ENCODE peak calls at places on chromosome 1, in eight cellular contexts. X is K562, K is HCT116, Q is body of pancreas, P is ovary, C is neural progenitor cell, Y is GM23338, U is brain microvascular endothelial cell. I is an unnamed sample. For H3K36me3, the result is how much of the 10 kb centered on the place peaks cover.

GRCh38 chr1:54794401-54795099 is 6.6 kb downstream of the TTC22 start:
- DNase-seq in K (no peak), P (no peak), Y (no peak), Q (no peak), C (no peak), X (no peak), U (no peak), I (peak)

GRCh38 chr1:8094481-8095241 is 68.6 kb upstream of the ERRFI1 start:
- DNase-seq in X (no peak), Y (no peak), P (no peak), C (no peak), K (no peak), Q (peak), U (peak), I (peak)

GRCh38 chr1:243234978-243235657 is 20.0 kb downstream of the CEP170 start:
- DNase-seq in C (no peak), P (no peak), X (no peak), Y (no peak), U (no peak), Q (no peak), K (no peak), I (no peak)

GRCh38 chr1:188769936-188770335 is 1707.7 kb downstream of the BRINP3 start:
- DNase-seq in Y (no peak), P (no peak), C (no peak), K (no peak), X (no peak), Q (no peak), U (no peak), I (no peak)

GRCh38 chr1:158998781-158999161 is 10.9 kb upstream of the IFI16 start:
- DNase-seq in Y (peak), Q (peak), K (peak), X (peak), U (peak), C (peak), P (peak), I (peak)

GRCh38 chr1:190001187-190001586 is 476.5 kb downstream of the BRINP3 start:
- DNase-seq in X (peak), Y (no peak), Q (no peak), K (no peak), C (no peak), P (no peak), U (no peak), I (no peak)

GRCh38 chr1:33161061-33161681 is 20.7 kb downstream of the TRIM62 start:
- DNase-seq in U (peak), P (peak), K (no peak), X (no peak), Q (no peak), C (peak), Y (no peak), I (peak)

GRCh38 chr1:42173155-42173933 is 8.8 kb upstream of the GUCA2A start:
- DNase-seq in Q (peak), Y (peak), U (peak), X (peak), P (peak), C (peak), K (no peak), I (peak)

GRCh38 chr1:64092851-64093371 is 110.5 kb upstream of the UBE2U start:
- DNase-seq in Y (no peak), X (no peak), C (no peak), K (no peak), U (no peak), P (no peak), Q (no peak), I (no peak)

GRCh38 chr1:147177611-147178370 is 5.5 kb upstream of the PRKAB2 start:
- DNase-seq in K (no peak), U (no peak), P (no peak), C (no peak), X (no peak), Y (peak), Q (no peak), I (peak)

GRCh38 chr1:236051107-236051885 is 13.6 kb downstream of the NID1 start:
- DNase-seq in Q (no peak), P (no peak), C (peak), Y (peak), K (no peak), X (no peak), U (no peak), I (no peak)

GRCh38 chr1:42646056-42646455 is 12.2 kb upstream of the PPIH start:
- DNase-seq in Q (no peak), U (peak), C (no peak), Y (no peak), P (no peak), K (no peak), X (no peak), I (no peak)

GRCh38 chr1:201145132-201145531 is 9.1 kb downstream of the TMEM9 start:
- DNase-seq in Q (no peak), P (no peak), U (no peak), C (no peak), K (no peak), Y (no peak), X (no peak), I (no peak)
- H3K36me3 ChIP-seq in Q (under half), P (under half), U (half or more), C (under half), K (under half), Y (under half), X (half or more), I (under half)

DNA sequence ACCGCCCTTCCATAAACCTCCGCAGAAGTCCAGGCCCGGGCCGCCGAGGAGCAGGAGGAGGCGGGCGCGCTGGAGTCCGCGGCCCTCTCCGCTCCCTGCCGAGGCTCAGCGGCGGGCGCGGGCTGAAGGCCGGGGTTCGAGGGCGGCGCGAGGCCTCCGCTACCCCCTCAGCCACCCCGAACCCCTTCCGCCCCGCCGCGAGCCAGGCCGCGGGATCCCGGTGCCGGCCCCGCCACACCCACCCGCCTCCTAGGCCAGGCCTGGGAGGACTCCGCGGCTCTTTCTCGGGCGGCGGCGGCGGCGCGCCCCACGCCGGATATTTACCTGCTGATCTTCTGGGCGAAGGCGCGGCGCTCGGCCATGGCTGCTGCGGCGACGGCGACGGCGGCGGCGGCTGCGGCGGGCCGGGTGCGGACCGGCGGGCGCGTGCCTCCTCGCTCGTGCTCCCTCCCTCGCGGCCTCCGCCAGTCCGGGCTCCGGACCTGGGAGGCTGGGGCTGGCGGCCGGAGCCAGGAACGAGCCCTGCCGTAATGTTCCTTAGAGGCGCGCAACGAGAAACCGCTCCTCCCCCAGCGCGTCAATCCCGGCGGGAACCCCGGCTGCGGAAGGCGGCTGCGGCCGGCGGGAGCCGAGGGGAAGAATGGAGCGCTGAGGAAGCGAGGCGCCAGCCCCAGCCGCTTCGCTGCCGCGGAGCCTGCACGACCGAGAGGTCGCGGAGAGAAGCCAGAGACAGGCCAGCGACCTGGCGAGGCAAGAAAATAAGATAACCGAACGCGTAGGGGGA is at the start of gene DOCK7:
- DNase-seq in K (peak), Y (peak), P (peak), C (peak), U (peak), X (peak), Q (peak), I (peak)
- TF ChIP-seq CTCF in K (no peak), Y (no peak), P (no peak), C (no peak), U (no peak), X (no peak), Q (no peak), I (no peak)

GRCh38 chr1:245382981-245383380 is 228.2 kb downstream of the KIF26B start:
- DNase-seq in Q (no peak), Y (no peak), X (no peak), C (no peak), P (no peak), U (no peak), K (no peak), I (no peak)
- H3K36me3 ChIP-seq in Q (under half), Y (under half), X (under half), C (under half), P (under half), U (under half), K (under half), I (under half)

GRCh38 chr1:216599851-216600250 is 123.4 kb downstream of the ESRRG start:
- DNase-seq in K (no peak), C (peak), U (no peak), Q (no peak), P (no peak), Y (no peak), X (no peak), I (no peak)

GRCh38 chr1:216604771-216605170 is 118.5 kb downstream of the ESRRG start:
- DNase-seq in C (no peak), X (no peak), K (no peak), Y (no peak), Q (no peak), U (no peak), P (no peak), I (no peak)

GRCh38 chr1:216598448-216598847 is 124.8 kb downstream of the ESRRG start:
- DNase-seq in Q (no peak), C (peak), P (no peak), K (no peak), X (no peak), U (no peak), Y (peak), I (no peak)

GRCh38 chr1:216601427-216601751 is 121.8 kb downstream of the ESRRG start:
- DNase-seq in P (no peak), Y (no peak), K (no peak), Q (no peak), X (no peak), C (no peak), U (no peak), I (no peak)

DNA sequence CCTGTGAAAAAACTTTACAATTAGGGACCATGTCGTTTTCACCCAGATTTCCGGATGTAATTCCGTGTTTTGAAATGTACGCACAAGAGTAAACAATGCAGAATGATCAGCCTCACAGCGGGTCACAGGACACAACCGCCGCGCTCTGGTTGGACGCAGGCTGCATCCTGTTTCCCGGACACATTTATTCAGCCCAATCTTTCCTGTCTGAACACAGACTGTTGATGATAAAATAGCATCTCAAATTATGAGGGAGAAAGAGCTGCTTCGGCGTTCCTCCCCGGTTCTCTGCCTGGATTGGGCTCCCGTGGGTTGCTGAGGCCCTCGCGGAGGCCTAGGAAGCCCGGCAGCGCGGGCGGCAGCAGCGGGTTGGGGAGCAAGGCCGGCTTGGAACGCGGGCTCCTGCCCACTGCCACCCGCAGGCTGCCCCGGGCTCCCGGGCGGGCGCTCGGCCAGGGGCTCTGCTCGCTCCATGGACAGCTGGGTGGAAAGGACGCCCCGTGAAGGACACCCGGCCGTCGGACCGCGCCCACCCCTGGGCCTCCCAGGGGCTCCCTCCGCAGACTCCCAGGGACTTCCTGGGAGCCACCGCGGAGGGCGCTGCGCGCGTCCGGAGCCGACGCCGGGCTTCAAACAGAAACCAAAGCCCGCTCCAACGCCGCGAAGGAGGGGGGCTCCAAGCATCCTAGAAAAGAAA is 122.4 kb downstream of the ESRRG start:
- DNase-seq in U (peak), K (no peak), Q (peak), X (no peak), Y (peak), P (peak), C (peak), I (peak)
- TF ChIP-seq CTCF in U (peak), K (no peak), Q (peak), X (no peak), Y (peak), P (no peak), C (peak), I (peak)

GRCh38 chr1:35014486-35014885 is 17.3 kb downstream of the ZMYM6 start:
- DNase-seq in U (no peak), Y (no peak), X (no peak), P (no peak), Q (no peak), K (no peak), C (no peak), I (no peak)
- H3K36me3 ChIP-seq in U (under half), Y (under half), X (half or more), P (under half), Q (under half), K (under half), C (under half), I (under half)

DNA sequence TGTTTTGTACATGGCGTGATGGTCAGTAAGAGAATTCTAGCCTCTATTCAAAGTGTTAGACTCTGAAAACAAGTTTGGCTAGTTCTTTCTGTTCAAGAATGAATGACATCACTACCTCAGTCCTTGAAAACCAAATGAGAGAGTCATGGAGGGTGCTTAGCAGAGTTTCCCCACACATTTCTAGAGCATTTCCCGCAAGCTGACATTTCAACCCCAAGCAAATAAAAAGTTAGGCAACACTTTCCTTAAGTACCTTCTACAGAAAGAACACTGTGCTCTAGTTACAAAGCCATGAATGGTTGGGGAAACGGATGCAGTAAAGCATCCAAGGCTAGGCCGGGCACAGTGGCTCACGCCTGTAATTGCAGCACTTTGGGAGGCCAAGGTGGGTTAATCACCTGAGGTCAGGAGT is 47.9 kb upstream of the SLC44A3 start:
- DNase-seq in C (no peak), X (no peak), Q (peak), K (no peak), Y (no peak), U (no peak), P (no peak), I (no peak)
- TF ChIP-seq CTCF in C (no peak), X (no peak), Q (peak), K (no peak), Y (no peak), U (no peak), P (no peak), I (no peak)

GRCh38 chr1:24659993-24660665 is 17.0 kb downstream of the SRRM1 start:
- DNase-seq in K (no peak), U (no peak), Q (no peak), Y (no peak), C (no peak), X (no peak), P (no peak), I (no peak)
- H3K36me3 ChIP-seq in K (half or more), U (half or more), Q (under half), Y (half or more), C (half or more), X (half or more), P (under half), I (under half)

DNA sequence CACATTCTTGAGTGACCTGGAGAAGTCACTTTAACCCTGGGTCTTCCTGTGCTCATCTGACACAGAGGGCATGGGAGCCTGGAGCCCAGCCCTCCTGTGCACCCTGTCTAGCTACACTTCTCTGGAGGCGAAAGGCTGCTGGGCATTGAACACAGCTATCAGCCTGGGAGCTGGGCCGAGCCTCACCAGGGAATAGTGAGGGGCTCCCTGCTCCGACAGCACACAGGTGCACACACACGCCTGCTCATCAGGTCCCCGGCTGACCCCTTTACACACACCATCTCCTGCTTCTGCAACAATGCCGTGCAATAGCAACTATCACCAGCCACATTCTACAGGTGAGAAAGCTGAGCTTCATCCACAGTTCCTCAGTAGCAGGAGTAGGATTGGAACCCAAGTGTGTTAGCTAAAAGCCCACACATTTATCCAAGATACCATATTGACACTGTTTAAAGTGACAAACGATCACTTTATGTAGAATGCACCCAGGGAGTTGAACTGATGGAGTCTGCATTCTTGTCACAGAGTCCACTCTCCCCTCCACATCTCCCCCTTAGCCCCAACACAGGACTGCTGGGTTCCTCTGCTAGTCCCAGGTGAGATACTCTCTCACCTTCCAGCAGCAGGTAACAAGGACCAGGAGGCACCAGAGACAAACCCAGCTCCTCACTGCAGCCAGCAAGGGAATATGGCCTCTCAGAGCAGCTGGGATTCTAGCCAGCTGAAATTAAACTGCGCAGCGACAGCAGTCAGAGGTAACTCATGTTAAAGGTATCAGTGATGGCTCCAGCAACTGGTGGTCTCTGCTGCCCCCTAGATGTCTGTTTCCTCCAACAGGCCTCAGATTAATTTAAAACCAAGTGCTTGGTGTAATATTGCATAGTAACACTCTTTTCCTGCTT is 18.3 kb upstream of the CAPN8 start:
- DNase-seq in U (peak), P (peak), X (peak), Q (peak), Y (peak), K (no peak), C (peak), I (no peak)
- TF ChIP-seq CTCF in U (peak), P (peak), X (peak), Q (peak), Y (peak), K (peak), C (peak), I (peak)

I was measured in mucosa of descending colon.